ENCODE peak calls at places on chromosomes 1 and 21, in nine cellular contexts. One of them, this sample, is unnamed.

GRCh38 chr1:17617787-17618557 is 78.5 kb downstream of the ARHGEF10L start:
- DNase-seq in PC-3: peak; percentile 23
- DNase-seq in SHP77: no peak
- DNase-seq in HEK293T: no peak
- DNase-seq in upper lobe of right lung: peak; percentile 76
- DNase-seq in aorta: peak; percentile 91
- DNase-seq in T-helper 1 cell: no peak
- DNase-seq in AG20443: peak; percentile 89
- DNase-seq in fibroblast of lung: peak; percentile 45
- DNase-seq in this sample: no peak

GRCh38 chr1:116261227-116261626 is 111.8 kb upstream of the ATP1A1 start:
- DNase-seq in SHP77: no peak
- DNase-seq in fibroblast of lung: no peak
- DNase-seq in T-helper 1 cell: no peak
- DNase-seq in aorta: no peak
- DNase-seq in PC-3: no peak
- DNase-seq in AG20443: no peak
- DNase-seq in HEK293T: no peak
- DNase-seq in upper lobe of right lung: no peak
- DNase-seq in this sample: no peak

GRCh38 chr1:228030451-228031201 is 23.8 kb downstream of the WNT3A start:
- DNase-seq in aorta: peak; percentile 18
- DNase-seq in SHP77: no peak
- DNase-seq in HEK293T: no peak
- DNase-seq in PC-3: no peak
- DNase-seq in fibroblast of lung: no peak
- DNase-seq in upper lobe of right lung: peak; percentile 56
- DNase-seq in AG20443: peak; percentile 3
- DNase-seq in T-helper 1 cell: no peak
- DNase-seq in this sample: peak; percentile 54

GRCh38 chr21:29155118-29155932 is 24.9 kb downstream of the MAP3K7CL start:
- DNase-seq in AG20443: peak; percentile 71
- DNase-seq in SHP77: no peak
- DNase-seq in upper lobe of right lung: peak; percentile 71
- DNase-seq in fibroblast of lung: peak; percentile 79
- DNase-seq in PC-3: peak; percentile 39
- DNase-seq in HEK293T: peak; percentile 57
- DNase-seq in aorta: peak; percentile 81
- DNase-seq in T-helper 1 cell: no peak
- DNase-seq in this sample: peak; percentile 84

GRCh38 chr1:241265428-241265827 is 91.6 kb downstream of the RGS7 start:
- DNase-seq in T-helper 1 cell: no peak
- DNase-seq in HEK293T: no peak
- DNase-seq in fibroblast of lung: no peak
- DNase-seq in upper lobe of right lung: no peak
- DNase-seq in SHP77: no peak
- DNase-seq in PC-3: peak; percentile 94
- DNase-seq in aorta: no peak
- DNase-seq in AG20443: no peak
- DNase-seq in this sample: no peak

GRCh38 chr1:20662110-20662475 is 924 bp upstream of the DDOST start:
- DNase-seq in upper lobe of right lung: no peak
- DNase-seq in fibroblast of lung: no peak
- DNase-seq in SHP77: no peak
- DNase-seq in aorta: no peak
- DNase-seq in T-helper 1 cell: no peak
- DNase-seq in AG20443: no peak
- DNase-seq in PC-3: no peak
- DNase-seq in HEK293T: no peak
- DNase-seq in this sample: no peak

GRCh38 chr1:191963286-191963685 is 195.0 kb upstream of the RGS18 start:
- DNase-seq in SHP77: no peak
- DNase-seq in fibroblast of lung: peak; percentile 20
- DNase-seq in AG20443: no peak
- DNase-seq in aorta: no peak
- DNase-seq in PC-3: no peak
- DNase-seq in upper lobe of right lung: no peak
- DNase-seq in T-helper 1 cell: no peak
- DNase-seq in HEK293T: no peak
- DNase-seq in this sample: no peak

GRCh38 chr1:245105042-245105441 is 49.7 kb upstream of the KIF26B start:
- DNase-seq in SHP77: no peak
- DNase-seq in PC-3: no peak
- DNase-seq in T-helper 1 cell: no peak
- DNase-seq in upper lobe of right lung: no peak
- DNase-seq in aorta: no peak
- DNase-seq in fibroblast of lung: no peak
- DNase-seq in HEK293T: no peak
- DNase-seq in AG20443: no peak
- DNase-seq in this sample: no peak

GRCh38 chr1:68149907-68150306 is 82.4 kb downstream of the WLS start:
- DNase-seq in upper lobe of right lung: no peak
- DNase-seq in fibroblast of lung: no peak
- DNase-seq in SHP77: peak; percentile 4
- DNase-seq in PC-3: no peak
- DNase-seq in aorta: no peak
- DNase-seq in HEK293T: no peak
- DNase-seq in T-helper 1 cell: no peak
- DNase-seq in AG20443: no peak
- DNase-seq in this sample: no peak

GRCh38 chr1:219298581-219299148 is 125.0 kb downstream of the LYPLAL1 start:
- DNase-seq in PC-3: no peak
- DNase-seq in T-helper 1 cell: no peak
- DNase-seq in HEK293T: no peak
- DNase-seq in upper lobe of right lung: no peak
- DNase-seq in AG20443: peak; percentile 46
- DNase-seq in fibroblast of lung: no peak
- DNase-seq in aorta: no peak
- DNase-seq in SHP77: no peak
- DNase-seq in this sample: no peak

GRCh38 chr1:241225741-241226140 is 131.3 kb downstream of the RGS7 start:
- DNase-seq in PC-3: no peak
- DNase-seq in upper lobe of right lung: no peak
- DNase-seq in HEK293T: no peak
- DNase-seq in fibroblast of lung: no peak
- DNase-seq in SHP77: peak; percentile 54
- DNase-seq in T-helper 1 cell: no peak
- DNase-seq in aorta: no peak
- DNase-seq in AG20443: no peak
- DNase-seq in this sample: no peak

GRCh38 chr1:201389066-201389465 is 10.1 kb downstream of the LAD1 start:
- DNase-seq in upper lobe of right lung: no peak
- DNase-seq in AG20443: no peak
- DNase-seq in T-helper 1 cell: no peak
- DNase-seq in HEK293T: no peak
- DNase-seq in SHP77: no peak
- DNase-seq in PC-3: no peak
- DNase-seq in fibroblast of lung: no peak
- DNase-seq in aorta: no peak
- DNase-seq in this sample: peak; percentile 59

GRCh38 chr21:44687671-44688070 is 5.7 kb upstream of the KRTAP12-1 start:
- DNase-seq in fibroblast of lung: no peak
- DNase-seq in HEK293T: no peak
- DNase-seq in aorta: no peak
- DNase-seq in upper lobe of right lung: no peak
- DNase-seq in PC-3: no peak
- DNase-seq in T-helper 1 cell: no peak
- DNase-seq in SHP77: no peak
- DNase-seq in AG20443: no peak
- DNase-seq in this sample: peak; percentile 26

GRCh38 chr1:232678185-232678886 is 48.4 kb upstream of the SIPA1L2 start:
- DNase-seq in SHP77: peak; percentile 14
- DNase-seq in T-helper 1 cell: no peak
- DNase-seq in HEK293T: no peak
- DNase-seq in aorta: no peak
- DNase-seq in fibroblast of lung: peak; percentile 37
- DNase-seq in upper lobe of right lung: no peak
- DNase-seq in AG20443: no peak
- DNase-seq in PC-3: peak; percentile 93
- DNase-seq in this sample: no peak

GRCh38 chr1:91404151-91405012 is at the start of gene HFM1:
- DNase-seq in fibroblast of lung: peak; percentile 70
- DNase-seq in PC-3: no peak
- DNase-seq in aorta: peak; percentile 82
- DNase-seq in AG20443: peak; percentile 88
- DNase-seq in SHP77: no peak
- DNase-seq in T-helper 1 cell: no peak
- DNase-seq in HEK293T: peak; percentile 88
- DNase-seq in upper lobe of right lung: peak; percentile 87
- DNase-seq in this sample: peak; percentile 94

GRCh38 chr1:230825061-230825803 is 43.1 kb downstream of the C1orf198 start:
- DNase-seq in AG20443: peak; percentile 65
- DNase-seq in T-helper 1 cell: no peak
- DNase-seq in upper lobe of right lung: no peak
- DNase-seq in SHP77: no peak
- DNase-seq in fibroblast of lung: peak; percentile 85
- DNase-seq in aorta: no peak
- DNase-seq in HEK293T: no peak
- DNase-seq in PC-3: peak; percentile 88
- DNase-seq in this sample: no peak